ENCODE peak calls at places on chromosomes 16 and 17, in ten cellular contexts. One of them, this sample, is unnamed.

GRCh38 chr17:19502517-19502916 is 31.1 kb upstream of the SLC47A1 start:
- DNase-seq in transverse colon: no peak
- DNase-seq in NB4: peak
- DNase-seq in heart left ventricle: no peak
- DNase-seq in adrenal gland: no peak
- DNase-seq in Peyer's patch: no peak
- DNase-seq in upper lobe of left lung: no peak
- DNase-seq in ovary: no peak
- DNase-seq in K562: no peak
- DNase-seq in breast epithelium: peak
- DNase-seq in this sample: no peak

GRCh38 chr16:24634919-24635318 is 94.5 kb upstream of the TNRC6A start:
- DNase-seq in transverse colon: no peak
- DNase-seq in NB4: no peak
- DNase-seq in heart left ventricle: no peak
- DNase-seq in adrenal gland: no peak
- DNase-seq in Peyer's patch: no peak
- DNase-seq in upper lobe of left lung: no peak
- DNase-seq in ovary: no peak
- DNase-seq in K562: no peak
- DNase-seq in breast epithelium: no peak
- DNase-seq in this sample: no peak

GRCh38 chr16:9060225-9060624 is 31.2 kb upstream of the HAPSTR1 start:
- DNase-seq in transverse colon: no peak
- DNase-seq in NB4: no peak
- DNase-seq in heart left ventricle: no peak
- DNase-seq in adrenal gland: no peak
- DNase-seq in Peyer's patch: no peak
- DNase-seq in upper lobe of left lung: no peak
- DNase-seq in ovary: no peak
- DNase-seq in K562: no peak
- DNase-seq in breast epithelium: no peak
- DNase-seq in this sample: no peak

GRCh38 chr17:58344791-58345157 is 7.2 kb downstream of the SUPT4H1 start:
- DNase-seq in transverse colon: no peak
- DNase-seq in NB4: peak
- DNase-seq in heart left ventricle: no peak
- DNase-seq in adrenal gland: no peak
- DNase-seq in Peyer's patch: peak
- DNase-seq in upper lobe of left lung: no peak
- DNase-seq in ovary: no peak
- DNase-seq in K562: no peak
- DNase-seq in breast epithelium: no peak
- DNase-seq in this sample: no peak

GRCh38 chr17:73232587-73233373 is 28.9 kb downstream of the CPSF4L start:
- DNase-seq in transverse colon: peak
- DNase-seq in NB4: peak
- DNase-seq in heart left ventricle: no peak
- DNase-seq in adrenal gland: peak
- DNase-seq in Peyer's patch: peak
- DNase-seq in upper lobe of left lung: peak
- DNase-seq in ovary: no peak
- DNase-seq in K562: peak
- DNase-seq in breast epithelium: no peak
- DNase-seq in this sample: peak

GRCh38 chr17:53313746-53314145 is 509.0 kb upstream of the KIF2B start:
- DNase-seq in transverse colon: no peak
- DNase-seq in NB4: no peak
- DNase-seq in heart left ventricle: no peak
- DNase-seq in adrenal gland: no peak
- DNase-seq in Peyer's patch: no peak
- DNase-seq in upper lobe of left lung: no peak
- DNase-seq in ovary: no peak
- DNase-seq in K562: no peak
- DNase-seq in breast epithelium: no peak
- DNase-seq in this sample: no peak

GRCh38 chr17:78889525-78889924 is 13.5 kb downstream of the CEP295NL start:
- DNase-seq in transverse colon: peak
- DNase-seq in NB4: no peak
- DNase-seq in heart left ventricle: no peak
- DNase-seq in adrenal gland: no peak
- DNase-seq in Peyer's patch: peak
- DNase-seq in upper lobe of left lung: no peak
- DNase-seq in ovary: no peak
- DNase-seq in K562: no peak
- DNase-seq in breast epithelium: no peak
- DNase-seq in this sample: no peak

GRCh38 chr17:78241277-78242023 is 10.0 kb downstream of the TMEM235 start:
- DNase-seq in transverse colon: no peak
- DNase-seq in NB4: peak
- DNase-seq in heart left ventricle: no peak
- DNase-seq in adrenal gland: no peak
- DNase-seq in Peyer's patch: no peak
- DNase-seq in upper lobe of left lung: no peak
- DNase-seq in ovary: no peak
- DNase-seq in K562: peak
- DNase-seq in breast epithelium: no peak
- DNase-seq in this sample: no peak

GRCh38 chr17:27345141-27345904 is 51.4 kb downstream of the WSB1 start:
- DNase-seq in transverse colon: no peak
- DNase-seq in NB4: no peak
- DNase-seq in heart left ventricle: no peak
- DNase-seq in adrenal gland: peak
- DNase-seq in Peyer's patch: peak
- DNase-seq in upper lobe of left lung: no peak
- DNase-seq in ovary: no peak
- DNase-seq in K562: peak
- DNase-seq in breast epithelium: no peak
- DNase-seq in this sample: peak

GRCh38 chr17:56824503-56824902 is 9.2 kb downstream of the C17orf67 start:
- DNase-seq in transverse colon: no peak
- DNase-seq in NB4: no peak
- DNase-seq in heart left ventricle: no peak
- DNase-seq in adrenal gland: no peak
- DNase-seq in Peyer's patch: no peak
- DNase-seq in upper lobe of left lung: no peak
- DNase-seq in ovary: no peak
- DNase-seq in K562: no peak
- DNase-seq in breast epithelium: no peak
- DNase-seq in this sample: no peak

GRCh38 chr17:70089513-70090148 is 14.6 kb downstream of the KCNJ16 start:
- DNase-seq in transverse colon: no peak
- DNase-seq in NB4: no peak
- DNase-seq in heart left ventricle: no peak
- DNase-seq in adrenal gland: no peak
- DNase-seq in Peyer's patch: no peak
- DNase-seq in upper lobe of left lung: no peak
- DNase-seq in ovary: no peak
- DNase-seq in K562: no peak
- DNase-seq in breast epithelium: no peak
- DNase-seq in this sample: no peak

GRCh38 chr17:70875729-70876344 is 706.5 kb downstream of the KCNJ2 start:
- DNase-seq in transverse colon: no peak
- DNase-seq in NB4: no peak
- DNase-seq in heart left ventricle: no peak
- DNase-seq in adrenal gland: no peak
- DNase-seq in Peyer's patch: no peak
- DNase-seq in upper lobe of left lung: no peak
- DNase-seq in ovary: no peak
- DNase-seq in K562: no peak
- DNase-seq in breast epithelium: no peak
- DNase-seq in this sample: no peak

GRCh38 chr16:66549284-66550131 is at the start of gene TK2:
- DNase-seq in transverse colon: peak
- DNase-seq in NB4: peak
- DNase-seq in heart left ventricle: peak
- DNase-seq in adrenal gland: peak
- DNase-seq in Peyer's patch: peak
- DNase-seq in upper lobe of left lung: peak
- DNase-seq in ovary: peak
- DNase-seq in K562: peak
- DNase-seq in breast epithelium: no peak
- DNase-seq in this sample: peak

GRCh38 chr17:78724544-78724943 is 57.5 kb downstream of the CYTH1 start:
- DNase-seq in transverse colon: no peak
- DNase-seq in NB4: no peak
- DNase-seq in heart left ventricle: no peak
- DNase-seq in adrenal gland: peak
- DNase-seq in Peyer's patch: no peak
- DNase-seq in upper lobe of left lung: no peak
- DNase-seq in ovary: no peak
- DNase-seq in K562: no peak
- DNase-seq in breast epithelium: peak
- DNase-seq in this sample: peak

GRCh38 chr16:22348296-22348695 is 26.1 kb downstream of the CDR2 start:
- DNase-seq in transverse colon: no peak
- DNase-seq in NB4: no peak
- DNase-seq in heart left ventricle: no peak
- DNase-seq in adrenal gland: no peak
- DNase-seq in Peyer's patch: no peak
- DNase-seq in upper lobe of left lung: no peak
- DNase-seq in ovary: no peak
- DNase-seq in K562: no peak
- DNase-seq in breast epithelium: no peak
- DNase-seq in this sample: no peak

GRCh38 chr17:36942631-36943125 is 5.4 kb downstream of the LHX1 start:
- DNase-seq in transverse colon: no peak
- DNase-seq in NB4: no peak
- DNase-seq in heart left ventricle: no peak
- DNase-seq in adrenal gland: no peak
- DNase-seq in Peyer's patch: no peak
- DNase-seq in upper lobe of left lung: peak
- DNase-seq in ovary: no peak
- DNase-seq in K562: no peak
- DNase-seq in breast epithelium: no peak
- DNase-seq in this sample: no peak

GRCh38 chr17:44348988-44349364 is 3.9 kb downstream of the GRN start:
- DNase-seq in transverse colon: no peak
- DNase-seq in NB4: no peak
- DNase-seq in heart left ventricle: no peak
- DNase-seq in adrenal gland: no peak
- DNase-seq in Peyer's patch: no peak
- DNase-seq in upper lobe of left lung: no peak
- DNase-seq in ovary: no peak
- DNase-seq in K562: no peak
- DNase-seq in breast epithelium: no peak
- DNase-seq in this sample: no peak
- TF ChIP-seq POLR2A in transverse colon: no peak
- TF ChIP-seq POLR2A in NB4: no peak
- TF ChIP-seq POLR2A in heart left ventricle: no peak
- TF ChIP-seq POLR2A in adrenal gland: no peak
- TF ChIP-seq POLR2A in Peyer's patch: no peak
- TF ChIP-seq POLR2A in upper lobe of left lung: no peak
- TF ChIP-seq POLR2A in ovary: no peak
- TF ChIP-seq POLR2A in K562: no peak
- TF ChIP-seq POLR2A in breast epithelium: no peak
- TF ChIP-seq POLR2A in this sample: no peak

GRCh38 chr16:46828292-46828691 is 2.7 kb downstream of the C16orf87 start:
- DNase-seq in transverse colon: no peak
- DNase-seq in NB4: no peak
- DNase-seq in heart left ventricle: no peak
- DNase-seq in adrenal gland: no peak
- DNase-seq in Peyer's patch: no peak
- DNase-seq in upper lobe of left lung: no peak
- DNase-seq in ovary: no peak
- DNase-seq in K562: no peak
- DNase-seq in breast epithelium: no peak
- DNase-seq in this sample: no peak
- H3K4me3 ChIP-seq in transverse colon: no peak
- H3K4me3 ChIP-seq in NB4: peak
- H3K4me3 ChIP-seq in heart left ventricle: no peak
- H3K4me3 ChIP-seq in adrenal gland: no peak
- H3K4me3 ChIP-seq in Peyer's patch: no peak
- H3K4me3 ChIP-seq in upper lobe of left lung: no peak
- H3K4me3 ChIP-seq in ovary: no peak
- H3K4me3 ChIP-seq in K562: no peak
- H3K4me3 ChIP-seq in breast epithelium: no peak
- H3K4me3 ChIP-seq in this sample: no peak

DNA sequence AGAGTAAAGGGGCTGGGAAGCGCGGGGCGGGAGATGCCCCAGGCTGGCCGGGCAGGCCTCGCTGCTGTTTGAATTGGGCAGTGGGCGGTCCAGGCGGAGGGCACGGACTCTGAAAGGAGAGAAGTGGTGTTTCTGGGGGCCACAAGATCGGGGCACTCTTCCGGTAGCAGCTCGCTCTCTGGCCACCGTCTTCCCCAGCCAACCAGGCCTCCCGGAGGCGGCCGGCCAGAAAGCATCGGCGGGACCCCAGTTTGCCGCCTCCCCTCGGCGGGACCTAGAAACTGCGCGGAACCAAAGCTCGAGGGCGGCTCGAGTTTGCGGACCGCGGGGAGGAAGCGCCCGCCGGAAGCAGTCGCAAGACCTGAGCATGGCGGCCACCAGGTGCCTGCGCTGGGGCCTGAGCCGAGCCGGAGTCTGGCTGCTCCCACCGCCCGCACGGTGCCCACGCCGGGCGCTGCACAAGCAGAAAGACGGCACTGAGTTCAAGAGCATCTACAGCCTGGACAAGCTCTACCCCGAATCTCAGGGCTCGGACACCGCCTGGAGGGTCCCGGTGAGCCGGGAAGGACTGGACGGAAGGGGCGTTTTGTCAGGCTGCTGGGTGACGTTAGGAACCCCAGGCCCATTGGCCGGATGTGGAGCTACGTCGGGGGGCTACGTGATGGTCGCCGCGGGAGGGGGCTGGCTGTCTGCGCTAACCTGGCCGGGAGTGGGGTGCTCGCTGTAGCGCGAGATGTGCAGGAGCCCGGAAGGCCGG is at the start of gene MRPL58:
- DNase-seq in transverse colon: peak
- DNase-seq in NB4: peak
- DNase-seq in heart left ventricle: peak
- DNase-seq in adrenal gland: peak
- DNase-seq in Peyer's patch: peak
- DNase-seq in upper lobe of left lung: peak
- DNase-seq in ovary: peak
- DNase-seq in K562: peak
- DNase-seq in breast epithelium: peak
- DNase-seq in this sample: peak
- TF ChIP-seq POLR2A in transverse colon: peak
- TF ChIP-seq POLR2A in NB4: peak
- TF ChIP-seq POLR2A in heart left ventricle: no peak
- TF ChIP-seq POLR2A in adrenal gland: peak
- TF ChIP-seq POLR2A in Peyer's patch: no peak
- TF ChIP-seq POLR2A in upper lobe of left lung: no peak
- TF ChIP-seq POLR2A in ovary: peak
- TF ChIP-seq POLR2A in K562: peak
- TF ChIP-seq POLR2A in breast epithelium: no peak
- TF ChIP-seq POLR2A in this sample: no peak

GRCh38 chr17:50204431-50204830 is 3.0 kb upstream of the COL1A1 start:
- DNase-seq in transverse colon: peak
- DNase-seq in NB4: no peak
- DNase-seq in heart left ventricle: no peak
- DNase-seq in adrenal gland: no peak
- DNase-seq in Peyer's patch: no peak
- DNase-seq in upper lobe of left lung: no peak
- DNase-seq in ovary: peak
- DNase-seq in K562: no peak
- DNase-seq in breast epithelium: no peak
- DNase-seq in this sample: no peak
- H3K4me3 ChIP-seq in transverse colon: no peak
- H3K4me3 ChIP-seq in NB4: no peak
- H3K4me3 ChIP-seq in heart left ventricle: no peak
- H3K4me3 ChIP-seq in adrenal gland: no peak
- H3K4me3 ChIP-seq in Peyer's patch: no peak
- H3K4me3 ChIP-seq in upper lobe of left lung: no peak
- H3K4me3 ChIP-seq in ovary: no peak
- H3K4me3 ChIP-seq in K562: no peak
- H3K4me3 ChIP-seq in breast epithelium: no peak
- H3K4me3 ChIP-seq in this sample: no peak